ENCODE peak calls at places on chromosomes 5 and 9, in four cellular contexts. One of them, this sample, is unnamed.

GRCh38 chr5:179229331-179229761 is 115.9 kb downstream of the ADAMTS2 start:
- DNase-seq in AG10803: no peak
- DNase-seq in HS-5: no peak
- DNase-seq in GM12865: no peak
- DNase-seq in this sample: no peak

GRCh38 chr5:33068786-33069185 is 357.7 kb downstream of the NPR3 start:
- DNase-seq in GM12865: no peak
- DNase-seq in HS-5: no peak
- DNase-seq in AG10803: no peak
- DNase-seq in this sample: no peak

GRCh38 chr9:33133186-33133585 is 34.0 kb downstream of the B4GALT1 start:
- DNase-seq in AG10803: no peak
- DNase-seq in HS-5: no peak
- DNase-seq in GM12865: no peak
- DNase-seq in this sample: no peak

GRCh38 chr5:68070641-68071191 is 144.8 kb upstream of the PIK3R1 start:
- DNase-seq in AG10803: peak
- DNase-seq in HS-5: no peak
- DNase-seq in GM12865: peak
- DNase-seq in this sample: peak

GRCh38 chr5:180340856-180341255 is 12.3 kb downstream of the GFPT2 start:
- DNase-seq in GM12865: no peak
- DNase-seq in AG10803: peak
- DNase-seq in HS-5: no peak
- DNase-seq in this sample: no peak

GRCh38 chr9:37667706-37668672 is 17.2 kb downstream of the FRMPD1 start:
- DNase-seq in AG10803: no peak
- DNase-seq in HS-5: no peak
- DNase-seq in GM12865: no peak
- DNase-seq in this sample: no peak

GRCh38 chr5:17154211-17154996 is 63.0 kb upstream of the BASP1 start:
- DNase-seq in HS-5: peak
- DNase-seq in AG10803: peak
- DNase-seq in GM12865: no peak
- DNase-seq in this sample: no peak

GRCh38 chr9:33202552-33203300 is 35.6 kb upstream of the B4GALT1 start:
- DNase-seq in GM12865: peak
- DNase-seq in AG10803: peak
- DNase-seq in HS-5: no peak
- DNase-seq in this sample: peak

GRCh38 chr9:20472646-20473045 is 149.7 kb downstream of the MLLT3 start:
- DNase-seq in AG10803: no peak
- DNase-seq in GM12865: no peak
- DNase-seq in HS-5: no peak
- DNase-seq in this sample: peak

GRCh38 chr5:69129413-69129812 is 35.6 kb downstream of the SLC30A5 start:
- DNase-seq in GM12865: no peak
- DNase-seq in AG10803: peak
- DNase-seq in HS-5: peak
- DNase-seq in this sample: peak

GRCh38 chr5:179919487-179920060 is 11.9 kb upstream of the TBC1D9B start:
- DNase-seq in HS-5: no peak
- DNase-seq in GM12865: no peak
- DNase-seq in AG10803: no peak
- DNase-seq in this sample: no peak

GRCh38 chr5:136768457-136768856 is 403.1 kb upstream of the TRPC7 start:
- DNase-seq in AG10803: no peak
- DNase-seq in GM12865: peak
- DNase-seq in HS-5: no peak
- DNase-seq in this sample: no peak

GRCh38 chr9:82466616-82467251 is 478.2 kb downstream of the SPATA31D1 start:
- DNase-seq in GM12865: peak
- DNase-seq in HS-5: no peak
- DNase-seq in AG10803: peak
- DNase-seq in this sample: peak

GRCh38 chr5:10400834-10401233 is 40.8 kb upstream of the ROPN1L start:
- DNase-seq in HS-5: no peak
- DNase-seq in AG10803: peak
- DNase-seq in GM12865: peak
- DNase-seq in this sample: peak

GRCh38 chr5:138632900-138633489 is 57.8 kb upstream of the HSPA9 start:
- DNase-seq in HS-5: no peak
- DNase-seq in GM12865: peak
- DNase-seq in AG10803: peak
- DNase-seq in this sample: peak

This sample was measured in fibroblast of gingiva.